ENCODE peak calls at places on chromosomes 2 and 18, in nine cellular contexts. One of them, this sample, is unnamed.

GRCh38 chr2:133346654-133347053 is 221.6 kb downstream of the NCKAP5 start:
- DNase-seq in suprapubic skin: peak; percentile 78
- DNase-seq in lower lobe of right lung: no peak
- DNase-seq in choroid plexus epithelial cell: peak; percentile 55
- DNase-seq in kidney: no peak
- DNase-seq in astrocyte of the cerebellum: no peak
- DNase-seq in heart left ventricle: no peak
- DNase-seq in coronary artery: no peak
- DNase-seq in tibial artery: no peak
- DNase-seq in this sample: no peak

GRCh38 chr18:67381608-67382150 is 134.8 kb downstream of the DSEL start:
- DNase-seq in tibial artery: no peak
- DNase-seq in suprapubic skin: no peak
- DNase-seq in kidney: peak; percentile 42
- DNase-seq in heart left ventricle: no peak
- DNase-seq in coronary artery: no peak
- DNase-seq in astrocyte of the cerebellum: no peak
- DNase-seq in lower lobe of right lung: no peak
- DNase-seq in choroid plexus epithelial cell: no peak
- DNase-seq in this sample: no peak

GRCh38 chr2:17786727-17787126 is 29.5 kb upstream of the MSGN1 start:
- DNase-seq in tibial artery: no peak
- DNase-seq in coronary artery: no peak
- DNase-seq in kidney: no peak
- DNase-seq in choroid plexus epithelial cell: no peak
- DNase-seq in suprapubic skin: no peak
- DNase-seq in astrocyte of the cerebellum: no peak
- DNase-seq in heart left ventricle: no peak
- DNase-seq in lower lobe of right lung: no peak
- DNase-seq in this sample: no peak

GRCh38 chr2:225471492-225471891 is 72.0 kb downstream of the NYAP2 start:
- DNase-seq in suprapubic skin: no peak
- DNase-seq in tibial artery: no peak
- DNase-seq in kidney: no peak
- DNase-seq in coronary artery: no peak
- DNase-seq in choroid plexus epithelial cell: no peak
- DNase-seq in lower lobe of right lung: no peak
- DNase-seq in heart left ventricle: no peak
- DNase-seq in astrocyte of the cerebellum: no peak
- DNase-seq in this sample: no peak

GRCh38 chr2:84388133-84388532 is 70.9 kb downstream of the SUCLG1 start:
- DNase-seq in coronary artery: no peak
- DNase-seq in kidney: no peak
- DNase-seq in choroid plexus epithelial cell: no peak
- DNase-seq in tibial artery: no peak
- DNase-seq in suprapubic skin: no peak
- DNase-seq in astrocyte of the cerebellum: no peak
- DNase-seq in heart left ventricle: no peak
- DNase-seq in lower lobe of right lung: no peak
- DNase-seq in this sample: no peak

GRCh38 chr2:240293865-240294461 is 141.5 kb upstream of the GPC1 start:
- DNase-seq in lower lobe of right lung: no peak
- DNase-seq in choroid plexus epithelial cell: no peak
- DNase-seq in coronary artery: peak; percentile 56
- DNase-seq in kidney: no peak
- DNase-seq in astrocyte of the cerebellum: no peak
- DNase-seq in tibial artery: no peak
- DNase-seq in suprapubic skin: no peak
- DNase-seq in heart left ventricle: peak; percentile 46
- DNase-seq in this sample: no peak

GRCh38 chr2:109223490-109223889 is 94.5 kb downstream of the SH3RF3 start:
- DNase-seq in tibial artery: no peak
- DNase-seq in kidney: no peak
- DNase-seq in suprapubic skin: no peak
- DNase-seq in lower lobe of right lung: no peak
- DNase-seq in heart left ventricle: no peak
- DNase-seq in astrocyte of the cerebellum: no peak
- DNase-seq in coronary artery: no peak
- DNase-seq in choroid plexus epithelial cell: no peak
- DNase-seq in this sample: no peak

GRCh38 chr2:150872919-150873772 is 385.7 kb upstream of the RND3 start:
- DNase-seq in choroid plexus epithelial cell: peak; percentile 35
- DNase-seq in heart left ventricle: no peak
- DNase-seq in tibial artery: no peak
- DNase-seq in coronary artery: no peak
- DNase-seq in kidney: no peak
- DNase-seq in astrocyte of the cerebellum: no peak
- DNase-seq in suprapubic skin: no peak
- DNase-seq in lower lobe of right lung: no peak
- DNase-seq in this sample: no peak

GRCh38 chr18:65527879-65528633 is 222.8 kb upstream of the CDH7 start:
- DNase-seq in kidney: no peak
- DNase-seq in choroid plexus epithelial cell: no peak
- DNase-seq in heart left ventricle: no peak
- DNase-seq in suprapubic skin: no peak
- DNase-seq in tibial artery: no peak
- DNase-seq in astrocyte of the cerebellum: no peak
- DNase-seq in coronary artery: no peak
- DNase-seq in lower lobe of right lung: no peak
- DNase-seq in this sample: no peak

GRCh38 chr2:100826494-100826893 is 6.6 kb downstream of the NPAS2 start:
- DNase-seq in coronary artery: no peak
- DNase-seq in choroid plexus epithelial cell: no peak
- DNase-seq in tibial artery: no peak
- DNase-seq in suprapubic skin: no peak
- DNase-seq in astrocyte of the cerebellum: no peak
- DNase-seq in kidney: no peak
- DNase-seq in lower lobe of right lung: no peak
- DNase-seq in heart left ventricle: no peak
- DNase-seq in this sample: no peak

GRCh38 chr2:41170589-41170988 is 718.7 kb upstream of the SLC8A1 start:
- DNase-seq in kidney: no peak
- DNase-seq in suprapubic skin: no peak
- DNase-seq in astrocyte of the cerebellum: no peak
- DNase-seq in heart left ventricle: no peak
- DNase-seq in tibial artery: no peak
- DNase-seq in choroid plexus epithelial cell: peak; percentile 51
- DNase-seq in lower lobe of right lung: no peak
- DNase-seq in coronary artery: no peak
- DNase-seq in this sample: no peak

GRCh38 chr2:160474891-160475795 is 18.5 kb downstream of the RBMS1 start:
- DNase-seq in astrocyte of the cerebellum: no peak
- DNase-seq in suprapubic skin: no peak
- DNase-seq in kidney: no peak
- DNase-seq in lower lobe of right lung: no peak
- DNase-seq in choroid plexus epithelial cell: peak; percentile 63
- DNase-seq in heart left ventricle: no peak
- DNase-seq in coronary artery: no peak
- DNase-seq in tibial artery: no peak
- DNase-seq in this sample: no peak

GRCh38 chr2:183614797-183615429 is 490.7 kb downstream of the NUP35 start:
- DNase-seq in astrocyte of the cerebellum: peak; percentile 66
- DNase-seq in coronary artery: no peak
- DNase-seq in choroid plexus epithelial cell: peak; percentile 13
- DNase-seq in kidney: no peak
- DNase-seq in heart left ventricle: peak; percentile 23
- DNase-seq in suprapubic skin: no peak
- DNase-seq in lower lobe of right lung: no peak
- DNase-seq in tibial artery: no peak
- DNase-seq in this sample: no peak

GRCh38 chr18:74633652-74634352 is 36.1 kb downstream of the ZNF407 start:
- DNase-seq in coronary artery: no peak
- DNase-seq in lower lobe of right lung: no peak
- DNase-seq in astrocyte of the cerebellum: no peak
- DNase-seq in heart left ventricle: no peak
- DNase-seq in suprapubic skin: no peak
- DNase-seq in tibial artery: no peak
- DNase-seq in choroid plexus epithelial cell: no peak
- DNase-seq in kidney: no peak
- DNase-seq in this sample: no peak

GRCh38 chr2:175169191-175169590 is 1.2 kb upstream of the ATF2 start:
- DNase-seq in heart left ventricle: no peak
- DNase-seq in suprapubic skin: no peak
- DNase-seq in lower lobe of right lung: no peak
- DNase-seq in coronary artery: no peak
- DNase-seq in astrocyte of the cerebellum: no peak
- DNase-seq in kidney: no peak
- DNase-seq in tibial artery: no peak
- DNase-seq in choroid plexus epithelial cell: no peak
- DNase-seq in this sample: no peak

GRCh38 chr2:191845248-191845715 is 1.6 kb downstream of the CAVIN2 start:
- DNase-seq in suprapubic skin: no peak
- DNase-seq in coronary artery: no peak
- DNase-seq in choroid plexus epithelial cell: peak; percentile 40
- DNase-seq in lower lobe of right lung: peak; percentile 53
- DNase-seq in heart left ventricle: peak; percentile 64
- DNase-seq in kidney: peak; percentile 75
- DNase-seq in tibial artery: no peak
- DNase-seq in astrocyte of the cerebellum: no peak
- DNase-seq in this sample: no peak
- H3K4me3 ChIP-seq in suprapubic skin: peak overlapping the region; percentile 48
- H3K4me3 ChIP-seq in coronary artery: peak overlapping the region; percentile 66
- H3K4me3 ChIP-seq in choroid plexus epithelial cell: peak overlapping the region; percentile 59
- H3K4me3 ChIP-seq in lower lobe of right lung: peak overlapping the region; percentile 72
- H3K4me3 ChIP-seq in heart left ventricle: peak overlapping the region; percentile 64
- H3K4me3 ChIP-seq in kidney: peak overlapping the region; percentile 70
- H3K4me3 ChIP-seq in tibial artery: peak overlapping the region; percentile 53
- H3K4me3 ChIP-seq in astrocyte of the cerebellum: peak overlapping the region; percentile 20
- H3K4me3 ChIP-seq in this sample: peak overlapping the region; percentile 45

GRCh38 chr2:200585730-200586643 is at the start of gene AOX1:
- DNase-seq in kidney: peak; percentile 82
- DNase-seq in suprapubic skin: peak; percentile 89
- DNase-seq in choroid plexus epithelial cell: peak; percentile 47
- DNase-seq in lower lobe of right lung: peak; percentile 65
- DNase-seq in coronary artery: peak; percentile 82
- DNase-seq in astrocyte of the cerebellum: no peak
- DNase-seq in heart left ventricle: peak; percentile 18
- DNase-seq in tibial artery: peak; percentile 85
- DNase-seq in this sample: peak; percentile 90
- H3K4me3 ChIP-seq in kidney: peak within 1 kb of the TSS; percentile 59
- H3K4me3 ChIP-seq in suprapubic skin: peak within 1 kb of the TSS; percentile 53
- H3K4me3 ChIP-seq in choroid plexus epithelial cell: peak within 1 kb of the TSS; percentile 72
- H3K4me3 ChIP-seq in lower lobe of right lung: peak within 1 kb of the TSS; percentile 64
- H3K4me3 ChIP-seq in coronary artery: peak within 1 kb of the TSS; percentile 81
- H3K4me3 ChIP-seq in astrocyte of the cerebellum: peak within 1 kb of the TSS; percentile 59
- H3K4me3 ChIP-seq in heart left ventricle: peak within 1 kb of the TSS; percentile 69
- H3K4me3 ChIP-seq in tibial artery: peak within 1 kb of the TSS; percentile 71
- H3K4me3 ChIP-seq in this sample: peak within 1 kb of the TSS; percentile 79

GRCh38 chr2:85578243-85579180 is 1.1 kb downstream of the VAMP8 start:
- DNase-seq in coronary artery: no peak
- DNase-seq in tibial artery: peak; percentile 73
- DNase-seq in kidney: peak; percentile 85
- DNase-seq in lower lobe of right lung: peak; percentile 86
- DNase-seq in choroid plexus epithelial cell: no peak
- DNase-seq in heart left ventricle: peak; percentile 45
- DNase-seq in astrocyte of the cerebellum: no peak
- DNase-seq in suprapubic skin: no peak
- DNase-seq in this sample: peak; percentile 57

GRCh38 chr2:85582467-85582866 is 1.8 kb upstream of the VAMP5 start:
- DNase-seq in tibial artery: no peak
- DNase-seq in coronary artery: no peak
- DNase-seq in choroid plexus epithelial cell: no peak
- DNase-seq in heart left ventricle: no peak
- DNase-seq in suprapubic skin: no peak
- DNase-seq in lower lobe of right lung: no peak
- DNase-seq in kidney: no peak
- DNase-seq in astrocyte of the cerebellum: no peak
- DNase-seq in this sample: no peak

GRCh38 chr2:85577386-85578242 is at the start of gene VAMP8:
- DNase-seq in coronary artery: no peak
- DNase-seq in suprapubic skin: peak; percentile 83
- DNase-seq in astrocyte of the cerebellum: no peak
- DNase-seq in kidney: peak; percentile 92
- DNase-seq in lower lobe of right lung: peak; percentile 90
- DNase-seq in choroid plexus epithelial cell: no peak
- DNase-seq in tibial artery: peak; percentile 57
- DNase-seq in heart left ventricle: no peak
- DNase-seq in this sample: peak; percentile 73

GRCh38 chr2:85579266-85579935 is 2.0 kb downstream of the VAMP8 start:
- DNase-seq in astrocyte of the cerebellum: no peak
- DNase-seq in choroid plexus epithelial cell: no peak
- DNase-seq in suprapubic skin: no peak
- DNase-seq in kidney: no peak
- DNase-seq in coronary artery: no peak
- DNase-seq in heart left ventricle: no peak
- DNase-seq in tibial artery: peak; percentile 68
- DNase-seq in lower lobe of right lung: peak; percentile 65
- DNase-seq in this sample: no peak

GRCh38 chr2:85580206-85580605 is 2.8 kb downstream of the VAMP8 start:
- DNase-seq in tibial artery: no peak
- DNase-seq in choroid plexus epithelial cell: no peak
- DNase-seq in coronary artery: no peak
- DNase-seq in astrocyte of the cerebellum: no peak
- DNase-seq in kidney: no peak
- DNase-seq in heart left ventricle: no peak
- DNase-seq in lower lobe of right lung: peak; percentile 34
- DNase-seq in suprapubic skin: no peak
- DNase-seq in this sample: no peak
- H3K4me3 ChIP-seq in tibial artery: no peak overlapping the region
- H3K4me3 ChIP-seq in choroid plexus epithelial cell: no peak overlapping the region
- H3K4me3 ChIP-seq in coronary artery: no peak overlapping the region
- H3K4me3 ChIP-seq in astrocyte of the cerebellum: no peak overlapping the region
- H3K4me3 ChIP-seq in kidney: no peak overlapping the region
- H3K4me3 ChIP-seq in heart left ventricle: peak overlapping the region; percentile 60
- H3K4me3 ChIP-seq in lower lobe of right lung: peak overlapping the region; percentile 8
- H3K4me3 ChIP-seq in suprapubic skin: no peak overlapping the region
- H3K4me3 ChIP-seq in this sample: peak overlapping the region; percentile 2

GRCh38 chr2:233566141-233566956 is at the start of gene USP40:
- DNase-seq in heart left ventricle: peak; percentile 86
- DNase-seq in tibial artery: peak; percentile 87
- DNase-seq in kidney: peak; percentile 95
- DNase-seq in choroid plexus epithelial cell: peak; percentile 91
- DNase-seq in lower lobe of right lung: peak; percentile 92
- DNase-seq in suprapubic skin: peak; percentile 90
- DNase-seq in astrocyte of the cerebellum: peak; percentile 82
- DNase-seq in coronary artery: peak; percentile 89
- DNase-seq in this sample: peak; percentile 92

GRCh38 chr2:233563663-233564430 is 2.7 kb downstream of the USP40 start:
- DNase-seq in suprapubic skin: no peak
- DNase-seq in heart left ventricle: no peak
- DNase-seq in choroid plexus epithelial cell: no peak
- DNase-seq in coronary artery: no peak
- DNase-seq in tibial artery: peak; percentile 23
- DNase-seq in lower lobe of right lung: no peak
- DNase-seq in kidney: no peak
- DNase-seq in astrocyte of the cerebellum: no peak
- DNase-seq in this sample: no peak

GRCh38 chr2:233571001-233571400 is 4.4 kb upstream of the USP40 start:
- DNase-seq in coronary artery: no peak
- DNase-seq in suprapubic skin: no peak
- DNase-seq in kidney: no peak
- DNase-seq in astrocyte of the cerebellum: no peak
- DNase-seq in choroid plexus epithelial cell: no peak
- DNase-seq in tibial artery: no peak
- DNase-seq in lower lobe of right lung: no peak
- DNase-seq in heart left ventricle: no peak
- DNase-seq in this sample: no peak

GRCh38 chr2:233571462-233571861 is 4.9 kb upstream of the USP40 start:
- DNase-seq in tibial artery: no peak
- DNase-seq in choroid plexus epithelial cell: no peak
- DNase-seq in heart left ventricle: no peak
- DNase-seq in coronary artery: no peak
- DNase-seq in lower lobe of right lung: no peak
- DNase-seq in suprapubic skin: no peak
- DNase-seq in astrocyte of the cerebellum: no peak
- DNase-seq in kidney: no peak
- DNase-seq in this sample: no peak

GRCh38 chr2:233565685-233566140 is 869 bp downstream of the USP40 start:
- DNase-seq in choroid plexus epithelial cell: no peak
- DNase-seq in lower lobe of right lung: no peak
- DNase-seq in tibial artery: no peak
- DNase-seq in astrocyte of the cerebellum: no peak
- DNase-seq in heart left ventricle: no peak
- DNase-seq in kidney: no peak
- DNase-seq in suprapubic skin: no peak
- DNase-seq in coronary artery: no peak
- DNase-seq in this sample: no peak
- H3K4me3 ChIP-seq in choroid plexus epithelial cell: peak overlapping the region; percentile 98
- H3K4me3 ChIP-seq in lower lobe of right lung: peak overlapping the region; percentile 81
- H3K4me3 ChIP-seq in tibial artery: peak overlapping the region; percentile 79
- H3K4me3 ChIP-seq in astrocyte of the cerebellum: peak overlapping the region; percentile 88
- H3K4me3 ChIP-seq in heart left ventricle: peak overlapping the region; percentile 97
- H3K4me3 ChIP-seq in kidney: peak overlapping the region; percentile 99
- H3K4me3 ChIP-seq in suprapubic skin: peak overlapping the region; percentile 74
- H3K4me3 ChIP-seq in coronary artery: peak overlapping the region; percentile 87
- H3K4me3 ChIP-seq in this sample: peak overlapping the region; percentile 90